ENCODE peak calls at places on chromosome 10, in eight cellular contexts. One of them, this sample, is unnamed.

GRCh38 chr10:65891073-65891981 is 1034.5 kb upstream of the LRRTM3 start:
- DNase-seq in astrocyte of the hippocampus: no peak
- DNase-seq in hippocampal formation: no peak
- DNase-seq in iris pigment epithelial cell: no peak
- DNase-seq in MM.1S: peak
- DNase-seq in activated CD4-positive, alpha-beta T cell treated with anti-CD3 and anti-CD28 coated beads for 24 hours: no peak
- DNase-seq in NCI-H748 treated with DMSO at 0.1 percent for 48 hours: no peak
- DNase-seq in stromal cell of bone marrow: no peak
- DNase-seq in this sample: no peak

GRCh38 chr10:6247041-6247712 is 44.4 kb downstream of the PFKFB3 start:
- DNase-seq in hippocampal formation: peak
- DNase-seq in iris pigment epithelial cell: no peak
- DNase-seq in NCI-H748 treated with DMSO at 0.1 percent for 48 hours: no peak
- DNase-seq in activated CD4-positive, alpha-beta T cell treated with anti-CD3 and anti-CD28 coated beads for 24 hours: no peak
- DNase-seq in stromal cell of bone marrow: peak
- DNase-seq in astrocyte of the hippocampus: peak
- DNase-seq in MM.1S: no peak
- DNase-seq in this sample: no peak

GRCh38 chr10:3687510-3688081 is 97.4 kb downstream of the KLF6 start:
- DNase-seq in astrocyte of the hippocampus: no peak
- DNase-seq in NCI-H748 treated with DMSO at 0.1 percent for 48 hours: no peak
- DNase-seq in MM.1S: no peak
- DNase-seq in stromal cell of bone marrow: no peak
- DNase-seq in hippocampal formation: no peak
- DNase-seq in activated CD4-positive, alpha-beta T cell treated with anti-CD3 and anti-CD28 coated beads for 24 hours: no peak
- DNase-seq in iris pigment epithelial cell: peak
- DNase-seq in this sample: no peak

GRCh38 chr10:46284286-46285229 is 2.2 kb upstream of the ANTXRL start:
- DNase-seq in stromal cell of bone marrow: peak
- DNase-seq in activated CD4-positive, alpha-beta T cell treated with anti-CD3 and anti-CD28 coated beads for 24 hours: peak
- DNase-seq in astrocyte of the hippocampus: peak
- DNase-seq in iris pigment epithelial cell: peak
- DNase-seq in NCI-H748 treated with DMSO at 0.1 percent for 48 hours: peak
- DNase-seq in MM.1S: peak
- DNase-seq in hippocampal formation: peak
- DNase-seq in this sample: peak

GRCh38 chr10:5447611-5448071 is 35.3 kb downstream of the NET1 start:
- DNase-seq in MM.1S: peak
- DNase-seq in NCI-H748 treated with DMSO at 0.1 percent for 48 hours: no peak
- DNase-seq in iris pigment epithelial cell: peak
- DNase-seq in astrocyte of the hippocampus: no peak
- DNase-seq in activated CD4-positive, alpha-beta T cell treated with anti-CD3 and anti-CD28 coated beads for 24 hours: peak
- DNase-seq in stromal cell of bone marrow: no peak
- DNase-seq in hippocampal formation: no peak
- DNase-seq in this sample: no peak

GRCh38 chr10:120415709-120416330 is 41.2 kb upstream of the PLPP4 start:
- DNase-seq in hippocampal formation: no peak
- DNase-seq in iris pigment epithelial cell: peak
- DNase-seq in astrocyte of the hippocampus: peak
- DNase-seq in NCI-H748 treated with DMSO at 0.1 percent for 48 hours: no peak
- DNase-seq in stromal cell of bone marrow: peak
- DNase-seq in MM.1S: no peak
- DNase-seq in activated CD4-positive, alpha-beta T cell treated with anti-CD3 and anti-CD28 coated beads for 24 hours: no peak
- DNase-seq in this sample: no peak

GRCh38 chr10:106440355-106440754 is 724.2 kb downstream of the SORCS1 start:
- DNase-seq in iris pigment epithelial cell: peak
- DNase-seq in stromal cell of bone marrow: no peak
- DNase-seq in astrocyte of the hippocampus: peak
- DNase-seq in NCI-H748 treated with DMSO at 0.1 percent for 48 hours: no peak
- DNase-seq in activated CD4-positive, alpha-beta T cell treated with anti-CD3 and anti-CD28 coated beads for 24 hours: no peak
- DNase-seq in MM.1S: no peak
- DNase-seq in hippocampal formation: no peak
- DNase-seq in this sample: no peak

GRCh38 chr10:79349072-79349491 is 1.8 kb downstream of the PPIF start:
- DNase-seq in MM.1S: no peak
- DNase-seq in activated CD4-positive, alpha-beta T cell treated with anti-CD3 and anti-CD28 coated beads for 24 hours: no peak
- DNase-seq in iris pigment epithelial cell: no peak
- DNase-seq in stromal cell of bone marrow: no peak
- DNase-seq in astrocyte of the hippocampus: no peak
- DNase-seq in NCI-H748 treated with DMSO at 0.1 percent for 48 hours: no peak
- DNase-seq in hippocampal formation: no peak
- DNase-seq in this sample: no peak

GRCh38 chr10:127556911-127557310 is 7.8 kb downstream of the NPS start:
- DNase-seq in astrocyte of the hippocampus: peak
- DNase-seq in hippocampal formation: no peak
- DNase-seq in MM.1S: no peak
- DNase-seq in NCI-H748 treated with DMSO at 0.1 percent for 48 hours: no peak
- DNase-seq in stromal cell of bone marrow: no peak
- DNase-seq in activated CD4-positive, alpha-beta T cell treated with anti-CD3 and anti-CD28 coated beads for 24 hours: no peak
- DNase-seq in iris pigment epithelial cell: peak
- DNase-seq in this sample: no peak

GRCh38 chr10:104330168-104331117 is 7.8 kb downstream of the ITPRIP start:
- DNase-seq in MM.1S: no peak
- DNase-seq in iris pigment epithelial cell: peak
- DNase-seq in activated CD4-positive, alpha-beta T cell treated with anti-CD3 and anti-CD28 coated beads for 24 hours: no peak
- DNase-seq in astrocyte of the hippocampus: peak
- DNase-seq in NCI-H748 treated with DMSO at 0.1 percent for 48 hours: no peak
- DNase-seq in stromal cell of bone marrow: peak
- DNase-seq in hippocampal formation: no peak
- DNase-seq in this sample: peak

GRCh38 chr10:92598321-92598720 is 5.4 kb downstream of the KIF11 start:
- DNase-seq in activated CD4-positive, alpha-beta T cell treated with anti-CD3 and anti-CD28 coated beads for 24 hours: no peak
- DNase-seq in iris pigment epithelial cell: no peak
- DNase-seq in astrocyte of the hippocampus: no peak
- DNase-seq in NCI-H748 treated with DMSO at 0.1 percent for 48 hours: no peak
- DNase-seq in MM.1S: no peak
- DNase-seq in stromal cell of bone marrow: no peak
- DNase-seq in hippocampal formation: no peak
- DNase-seq in this sample: no peak